ENCODE peak calls at places on chromosomes 12 and 14, in six cellular contexts. F, W, P, V, O and T are unnamed samples.

GRCh38 chr12:118337194-118337838 is 35.4 kb downstream of the TAOK3 start:
- DNase-seq in F (no peak), W (no peak), P (peak; percentile 73), V (peak; percentile 60), O (no peak), T (no peak)

GRCh38 chr14:101457177-101457935 is 103.9 kb upstream of the DIO3 start:
- DNase-seq in F (no peak), W (no peak), P (no peak), V (no peak), O (no peak), T (no peak)

GRCh38 chr12:58148405-58148804 is 207.0 kb downstream of the ATP23 start:
- DNase-seq in F (no peak), W (no peak), P (peak; percentile 83), V (peak; percentile 71), O (no peak), T (no peak)

GRCh38 chr14:52312872-52313492 is 1.1 kb upstream of the PTGER2 start:
- DNase-seq in F (no peak), W (no peak), P (no peak), V (no peak), O (no peak), T (no peak)

GRCh38 chr14:36647827-36648753 is 13.6 kb upstream of the PAX9 start:
- DNase-seq in F (no peak), W (no peak), P (peak; percentile 34), V (peak; percentile 51), O (no peak), T (no peak)

GRCh38 chr12:14058717-14059116 is 77.3 kb upstream of the GRIN2B start:
- DNase-seq in F (no peak), W (no peak), P (no peak), V (no peak), O (no peak), T (no peak)

GRCh38 chr14:21987937-21988336 is 314.3 kb upstream of the OR4E1 start:
- DNase-seq in F (no peak), W (no peak), P (peak; percentile 17), V (peak; percentile 58), O (no peak), T (peak; percentile 71)

GRCh38 chr12:3600039-3600720 is 109.2 kb downstream of the PRMT8 start:
- DNase-seq in F (no peak), W (no peak), P (no peak), V (peak; percentile 47), O (no peak), T (no peak)

GRCh38 chr12:47855502-47855901 is 35.8 kb upstream of the HDAC7 start:
- DNase-seq in F (no peak), W (no peak), P (no peak), V (no peak), O (no peak), T (no peak)

GRCh38 chr12:89040146-89040964 is 311.9 kb downstream of the DUSP6 start:
- DNase-seq in F (peak; percentile 90), W (no peak), P (no peak), V (peak; percentile 61), O (peak; percentile 73), T (peak; percentile 95)

GRCh38 chr12:94149781-94150482 is 1.6 kb downstream of the PLXNC1 start:
- DNase-seq in F (peak; percentile 30), W (peak; percentile 38), P (peak; percentile 31), V (peak; percentile 62), O (no peak), T (no peak)

GRCh38 chr12:127162902-127163301 is 1104.1 kb upstream of the TMEM132C start:
- DNase-seq in F (peak; percentile 72), W (no peak), P (peak; percentile 78), V (peak; percentile 78), O (peak; percentile 38), T (peak; percentile 33)

GRCh38 chr12:3661028-3661427 is 91.9 kb downstream of the CRACR2A start:
- DNase-seq in F (no peak), W (no peak), P (no peak), V (no peak), O (no peak), T (no peak)

GRCh38 chr12:113006641-113007040 is 28.3 kb downstream of the OAS2 start:
- DNase-seq in F (no peak), W (no peak), P (peak; percentile 21), V (no peak), O (no peak), T (no peak)

GRCh38 chr14:101501341-101501740 is 60.0 kb upstream of the DIO3 start:
- DNase-seq in F (no peak), W (no peak), P (no peak), V (no peak), O (no peak), T (no peak)

GRCh38 chr12:124551268-124552144 is 15.9 kb downstream of the NCOR2 start:
- DNase-seq in F (no peak), W (peak; percentile 66), P (no peak), V (peak; percentile 58), O (no peak), T (no peak)

GRCh38 chr14:72578514-72578913 is 315.4 kb downstream of the DPF3 start:
- DNase-seq in F (no peak), W (no peak), P (no peak), V (no peak), O (no peak), T (no peak)

GRCh38 chr12:15979096-15980091 is 68.3 kb downstream of the DERA start:
- DNase-seq in F (no peak), W (no peak), P (peak; percentile 90), V (peak; percentile 87), O (no peak), T (no peak)

GRCh38 chr12:63900922-63901793 is 56.7 kb downstream of the SRGAP1 start:
- DNase-seq in F (no peak), W (no peak), P (no peak), V (no peak), O (no peak), T (no peak)

GRCh38 chr12:117202556-117202955 is 12.3 kb upstream of the FBXO21 start:
- DNase-seq in F (no peak), W (no peak), P (no peak), V (no peak), O (no peak), T (no peak)

GRCh38 chr14:40312296-40312695 is 880.1 kb upstream of the FBXO33 start:
- DNase-seq in F (no peak), W (no peak), P (no peak), V (no peak), O (no peak), T (no peak)

GRCh38 chr12:99984271-99985128 is at the start of gene ANKS1B:
- DNase-seq in F (no peak), W (peak; percentile 45), P (peak; percentile 51), V (peak; percentile 32), O (peak; percentile 2), T (no peak)

GRCh38 chr14:92670967-92671366 is 77.5 kb downstream of the LGMN start:
- DNase-seq in F (no peak), W (no peak), P (peak; percentile 19), V (peak; percentile 44), O (no peak), T (no peak)